ENCODE peak calls at places on chromosomes 13 and 19, in eight cellular contexts. T is head of caudate nucleus, P is fibroblast of gingiva, M is GM18507, F is fibroblast of pulmonary artery, X is uterus, H is NCI-H1417, W is ovary. G is an unnamed sample.
A peak's percentile ranks its signal among the peaks of the same experiment; 100 is the strongest.

GRCh38 chr13:21116141-21116540 is 54.8 kb upstream of the LATS2 start:
- DNase-seq in H (no peak), W (no peak), T (no peak), M (no peak), P (no peak), X (no peak), F (no peak), G (no peak)

GRCh38 chr19:35710784-35711723 is 6.7 kb downstream of the ZBTB32 start:
- DNase-seq in T (no peak), M (peak; percentile 60), H (no peak), W (no peak), X (no peak), F (no peak), P (no peak), G (no peak)

GRCh38 chr19:4064551-4065260 is 2.0 kb downstream of the ZBTB7A start:
- DNase-seq in M (no peak), H (no peak), T (peak; percentile 60), X (peak; percentile 73), P (peak; percentile 30), F (no peak), W (peak; percentile 81), G (no peak)

GRCh38 chr19:38648789-38649304 is 1.4 kb downstream of the ACTN4 start:
- DNase-seq in X (no peak), H (no peak), F (no peak), P (no peak), M (no peak), T (no peak), W (no peak), G (no peak)

GRCh38 chr19:8641221-8641907 is 10.9 kb downstream of the NFILZ start:
- DNase-seq in P (no peak), X (no peak), F (no peak), H (no peak), M (no peak), T (no peak), W (no peak), G (no peak)

GRCh38 chr13:46609052-46609451 is 56.1 kb downstream of the LRCH1 start:
- DNase-seq in T (no peak), M (no peak), W (no peak), H (no peak), P (peak; percentile 59), X (no peak), F (no peak), G (no peak)

GRCh38 chr13:25943666-25944065 is 108.2 kb downstream of the SHISA2 start:
- DNase-seq in W (no peak), M (no peak), T (no peak), F (peak; percentile 39), P (peak; percentile 45), X (no peak), H (no peak), G (peak; percentile 27)

GRCh38 chr13:29884671-29885424 is 34.4 kb upstream of the UBL3 start:
- DNase-seq in W (no peak), H (no peak), F (peak; percentile 42), T (peak; percentile 38), P (no peak), M (no peak), X (no peak), G (no peak)

GRCh38 chr19:21468791-21469190 is 36.6 kb upstream of the ZNF429 start:
- DNase-seq in P (no peak), M (no peak), W (no peak), H (no peak), F (no peak), X (no peak), T (no peak), G (no peak)

GRCh38 chr13:101090287-101090686 is 326.0 kb downstream of the NALCN start:
- DNase-seq in M (no peak), W (no peak), X (no peak), F (no peak), H (no peak), P (no peak), T (no peak), G (no peak)

GRCh38 chr13:45786293-45786920 is 65.1 kb downstream of the SIAH3 start:
- DNase-seq in F (no peak), T (no peak), P (no peak), X (no peak), W (no peak), M (no peak), H (peak; percentile 65), G (no peak)

GRCh38 chr13:44437356-44438233 is 64.0 kb downstream of the SERP2 start:
- DNase-seq in X (no peak), P (peak; percentile 27), F (peak; percentile 69), W (no peak), M (no peak), T (no peak), H (peak; percentile 54), G (peak; percentile 35)

GRCh38 chr19:19276851-19277250 is 3.8 kb upstream of the TM6SF2 start:
- DNase-seq in H (no peak), X (no peak), M (no peak), T (no peak), F (no peak), W (no peak), P (no peak), G (no peak)

GRCh38 chr13:29396446-29396845 is 199.0 kb downstream of the SLC7A1 start:
- DNase-seq in M (no peak), X (no peak), W (no peak), T (no peak), H (no peak), P (no peak), F (no peak), G (no peak)

GRCh38 chr19:57803594-57804325 is 11.0 kb downstream of the ZNF552 start:
- DNase-seq in H (no peak), P (peak; percentile 36), W (no peak), F (peak; percentile 83), M (no peak), T (no peak), X (no peak), G (peak; percentile 9)

GRCh38 chr13:31045621-31046081 is 113.2 kb downstream of the TEX26 start:
- DNase-seq in M (no peak), F (peak; percentile 96), X (peak; percentile 62), W (peak; percentile 39), P (peak; percentile 74), T (no peak), H (peak; percentile 2), G (peak; percentile 79)

GRCh38 chr19:20365146-20365545 is 198.1 kb downstream of the ZNF486 start:
- DNase-seq in T (no peak), X (peak; percentile 77), F (no peak), M (no peak), P (no peak), W (no peak), H (no peak), G (no peak)

GRCh38 chr19:5060591-5061339 is 91.9 kb downstream of the KDM4B start:
- DNase-seq in X (peak; percentile 55), F (no peak), P (no peak), W (no peak), H (no peak), M (no peak), T (no peak), G (no peak)

GRCh38 chr13:46136688-46137087 is 31.9 kb upstream of the CPB2 start:
- DNase-seq in P (no peak), W (no peak), H (no peak), M (no peak), T (no peak), X (no peak), F (no peak), G (no peak)

GRCh38 chr13:76597868-76598267 is 288.3 kb downstream of the KCTD12 start:
- DNase-seq in F (no peak), H (no peak), T (no peak), M (no peak), X (no peak), W (no peak), P (no peak), G (no peak)

GRCh38 chr19:18306903-18307681 is 15.8 kb downstream of the LSM4 start:
- DNase-seq in W (peak; percentile 75), H (no peak), F (no peak), M (no peak), T (no peak), P (no peak), X (peak; percentile 62), G (peak; percentile 32)

GRCh38 chr13:84192125-84192524 is 309.9 kb upstream of the SLITRK1 start:
- DNase-seq in F (peak; percentile 88), M (no peak), H (no peak), T (no peak), P (peak; percentile 53), W (no peak), X (no peak), G (peak; percentile 80)

GRCh38 chr19:10961073-10961762 is 388 bp downstream of the SMARCA4 start:
- DNase-seq in H (peak; percentile 4), T (peak; percentile 17), M (no peak), P (peak; percentile 60), X (peak; percentile 36), W (peak; percentile 54), F (peak; percentile 30), G (no peak)

GRCh38 chr19:50909240-50910070 is 1.7 kb downstream of the KLK4 start:
- DNase-seq in X (peak; percentile 19), T (peak; percentile 13), W (no peak), P (no peak), F (peak; percentile 13), H (peak; percentile 53), M (no peak), G (no peak)

GRCh38 chr13:43687038-43687437 is 99.7 kb downstream of the ENOX1 start:
- DNase-seq in M (no peak), H (no peak), T (no peak), P (no peak), X (no peak), W (no peak), F (no peak), G (no peak)

GRCh38 chr19:31277516-31277915 is 71.7 kb downstream of the TSHZ3 start:
- DNase-seq in H (no peak), X (no peak), T (no peak), P (no peak), W (peak; percentile 32), F (no peak), M (no peak), G (no peak)

GRCh38 chr19:1265611-1266115 is 3.5 kb upstream of the CIRBP start:
- DNase-seq in F (peak; percentile 66), P (peak; percentile 95), X (peak; percentile 75), T (no peak), M (no peak), W (peak; percentile 66), H (no peak), G (no peak)

GRCh38 chr13:29484236-29484635 is 111.3 kb downstream of the SLC7A1 start:
- DNase-seq in F (no peak), M (no peak), H (peak; percentile 84), X (no peak), P (no peak), T (no peak), W (no peak), G (no peak)

G was measured in fibroblast of the conjunctiva.